ENCODE peak calls at places on chromosomes 1 and 21, in nine cellular contexts. J, E, L, R, U, K, Z, A and P are unnamed samples.

GRCh38 chr1:165543651-165544452 is at the start of gene LRRC52:
- DNase-seq in J (peak; percentile 84), E (no peak), L (peak; percentile 79), R (peak; percentile 14), U (peak; percentile 89), K (no peak), Z (peak; percentile 34), A (peak; percentile 66), P (no peak)

GRCh38 chr1:38740543-38740942 is 119.0 kb downstream of the RRAGC start:
- DNase-seq in J (no peak), E (no peak), L (no peak), R (no peak), U (no peak), K (no peak), Z (no peak), A (no peak), P (no peak)

GRCh38 chr1:8825985-8826481 is 8.6 kb upstream of the RERE start:
- DNase-seq in J (no peak), E (no peak), L (no peak), R (no peak), U (peak; percentile 23), K (no peak), Z (no peak), A (no peak), P (no peak)

GRCh38 chr1:32042330-32042729 is 28.7 kb downstream of the KHDRBS1 start:
- DNase-seq in J (no peak), E (no peak), L (no peak), R (no peak), U (no peak), K (no peak), Z (no peak), A (no peak), P (no peak)

GRCh38 chr21:44285102-44285501 is 574 bp upstream of the AIRE start:
- DNase-seq in J (no peak), E (no peak), L (no peak), R (no peak), U (no peak), K (no peak), Z (no peak), A (no peak), P (no peak)

GRCh38 chr1:81446006-81446669 is 354.6 kb upstream of the ADGRL2 start:
- DNase-seq in J (no peak), E (no peak), L (no peak), R (no peak), U (peak; percentile 67), K (no peak), Z (no peak), A (no peak), P (no peak)

GRCh38 chr1:97796716-97797115 is 124.1 kb downstream of the DPYD start:
- DNase-seq in J (no peak), E (no peak), L (no peak), R (no peak), U (no peak), K (no peak), Z (no peak), A (no peak), P (no peak)

GRCh38 chr1:62358974-62359373 is 39.7 kb upstream of the KANK4 start:
- DNase-seq in J (no peak), E (no peak), L (no peak), R (no peak), U (no peak), K (no peak), Z (no peak), A (no peak), P (no peak)

GRCh38 chr1:84253041-84253440 is 48.5 kb upstream of the SAMD13 start:
- DNase-seq in J (no peak), E (no peak), L (no peak), R (no peak), U (no peak), K (no peak), Z (no peak), A (no peak), P (no peak)

GRCh38 chr1:192576190-192577144 is 894 bp downstream of the RGS1 start:
- DNase-seq in J (no peak), E (no peak), L (no peak), R (no peak), U (no peak), K (no peak), Z (no peak), A (no peak), P (no peak)

GRCh38 chr1:228827026-228827425 is 91.7 kb downstream of the RHOU start:
- DNase-seq in J (no peak), E (no peak), L (no peak), R (no peak), U (no peak), K (no peak), Z (no peak), A (no peak), P (no peak)

GRCh38 chr1:199786695-199787094 is 240.8 kb upstream of the NR5A2 start:
- DNase-seq in J (no peak), E (no peak), L (no peak), R (no peak), U (no peak), K (no peak), Z (no peak), A (no peak), P (no peak)

GRCh38 chr1:28885982-28886730 is 28.2 kb upstream of the EPB41 start:
- DNase-seq in J (no peak), E (no peak), L (no peak), R (no peak), U (no peak), K (no peak), Z (no peak), A (no peak), P (no peak)

GRCh38 chr21:39587376-39587775 is 25.4 kb upstream of the B3GALT5 start:
- DNase-seq in J (no peak), E (no peak), L (no peak), R (no peak), U (no peak), K (no peak), Z (no peak), A (no peak), P (no peak)

GRCh38 chr21:14263879-14264278 is 47.9 kb downstream of the RBM11 start:
- DNase-seq in J (no peak), E (no peak), L (no peak), R (no peak), U (no peak), K (no peak), Z (no peak), A (no peak), P (no peak)

GRCh38 chr1:226691257-226691656 is 47.8 kb downstream of the ITPKB start:
- DNase-seq in J (no peak), E (no peak), L (no peak), R (peak; percentile 62), U (no peak), K (no peak), Z (no peak), A (no peak), P (no peak)

GRCh38 chr1:22411589-22411988 is 40.1 kb upstream of the ZBTB40 start:
- DNase-seq in J (no peak), E (no peak), L (no peak), R (no peak), U (no peak), K (no peak), Z (no peak), A (no peak), P (no peak)

GRCh38 chr1:50620680-50621329 is 197.6 kb upstream of the DMRTA2 start:
- DNase-seq in J (no peak), E (peak; percentile 60), L (no peak), R (no peak), U (peak; percentile 64), K (no peak), Z (no peak), A (peak; percentile 65), P (no peak)

DNA sequence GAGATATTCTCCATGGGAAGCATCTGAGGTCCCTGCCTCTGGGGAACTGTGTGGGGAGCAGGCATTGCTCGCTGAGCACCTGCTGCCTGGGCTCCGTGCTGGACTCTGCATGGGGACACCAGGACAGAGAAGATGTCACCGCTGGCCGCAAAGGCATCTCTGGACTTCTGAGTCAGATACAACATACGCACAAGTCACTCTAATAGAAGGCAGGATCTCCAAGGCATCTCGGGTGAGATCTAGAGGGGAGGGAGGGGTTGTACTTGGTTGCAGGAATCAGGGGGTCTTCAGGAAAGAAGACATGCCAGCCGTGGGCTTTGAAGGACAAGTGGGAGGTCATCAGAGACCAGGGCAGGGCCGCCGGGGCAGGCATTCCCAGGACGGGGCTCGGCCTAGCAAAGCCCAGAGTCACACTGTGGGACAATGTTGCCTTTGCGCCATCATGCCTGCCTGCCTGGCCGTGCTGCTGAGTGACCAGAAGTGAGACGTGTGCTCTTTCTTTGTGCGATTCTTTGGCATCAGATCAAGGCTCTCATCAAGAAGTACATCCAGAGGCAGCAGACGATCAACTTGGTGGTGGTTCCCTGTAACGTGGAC is 28.3 kb downstream of the MX2 start:
- DNase-seq in J (no peak), E (no peak), L (no peak), R (no peak), U (no peak), K (no peak), Z (no peak), A (no peak), P (no peak)
- TF ChIP-seq POLR2A in J (no peak), E (no peak), L (no peak), R (no peak), U (no peak), K (no peak), Z (no peak), A (no peak), P (no peak)

GRCh38 chr21:42109473-42109872 is 38.4 kb downstream of the UMODL1 start:
- DNase-seq in J (no peak), E (no peak), L (peak; percentile 67), R (no peak), U (no peak), K (no peak), Z (no peak), A (no peak), P (no peak)
- H3K4me1 ChIP-seq in J (no peaks in the 10 kb centered on the region), E (peaks cover 5% of the 10 kb centered on the region), L (no peaks in the 10 kb centered on the region), R (no peaks in the 10 kb centered on the region), U (no peaks in the 10 kb centered on the region), K (peaks cover 22% of the 10 kb centered on the region), Z (no peaks in the 10 kb centered on the region), A (peaks cover 3% of the 10 kb centered on the region), P (no peaks in the 10 kb centered on the region)

DNA sequence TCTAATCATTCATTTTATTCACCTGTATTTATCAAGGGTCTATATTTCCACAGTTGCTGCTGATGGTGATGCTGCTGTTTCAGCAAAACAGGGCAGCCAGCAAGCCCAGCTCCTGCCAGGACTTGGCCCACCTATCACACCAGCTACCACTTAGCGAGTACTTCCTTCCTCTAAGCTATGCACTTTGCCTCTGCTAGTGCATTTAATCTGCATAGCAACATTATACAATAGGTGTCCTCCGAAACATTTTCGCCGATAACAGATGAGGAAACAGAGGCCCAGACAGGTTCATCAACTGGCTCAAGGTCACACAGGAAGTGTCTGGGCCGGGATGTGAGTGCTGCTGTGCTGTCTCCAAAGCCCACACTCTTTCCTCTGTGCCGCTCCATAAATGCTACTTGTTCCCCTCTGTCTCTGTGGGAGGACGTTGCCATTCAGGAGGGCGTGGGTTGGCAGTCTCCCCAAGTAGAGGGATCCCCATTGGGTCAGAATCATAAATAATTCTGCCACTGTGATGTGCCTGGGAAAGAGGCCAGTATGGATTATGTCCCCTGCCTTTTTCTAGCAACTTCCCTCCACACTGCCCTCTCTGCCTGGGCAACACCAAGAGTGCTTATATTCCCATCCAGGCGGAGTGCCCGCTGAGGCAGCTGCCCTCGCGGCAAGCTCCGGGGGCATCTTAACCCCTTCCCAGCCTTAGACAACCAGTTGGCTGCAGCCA is 9.4 kb upstream of the PLEKHA6 start:
- DNase-seq in J (no peak), E (no peak), L (no peak), R (no peak), U (no peak), K (no peak), Z (no peak), A (no peak), P (no peak)
- H3K27ac ChIP-seq in J (no peak overlapping the region), E (no peak overlapping the region), L (no peak overlapping the region), R (no peak overlapping the region), U (no peak overlapping the region), K (no peak overlapping the region), Z (no peak overlapping the region), A (no peak overlapping the region), P (no peak overlapping the region)

GRCh38 chr1:42686418-42686817 is 4.2 kb downstream of the YBX1 start:
- DNase-seq in J (no peak), E (no peak), L (no peak), R (no peak), U (no peak), K (no peak), Z (no peak), A (no peak), P (no peak)
- TF ChIP-seq POLR2A in J (no peak), E (no peak), L (no peak), R (no peak), U (no peak), K (no peak), Z (no peak), A (no peak), P (no peak)